ENCODE peak calls at places on chromosomes 6 and 20, in nine cellular contexts. G is effector CD4-positive, alpha-beta T cell; X is A549; W is endothelial cell; P is GM03348; H is aorta; I is stimulated activated CD4-positive, alpha-beta T cell treated with anti-CD3 and anti-CD28 coated beads, Interleukin-15, amount 100 ng/mL, for 1 hour; A is sciatic nerve; F is omental fat pad. Y is an unnamed sample.

GRCh38 chr6:137390264-137390787 is 103.9 kb downstream of the OLIG3 start:
- DNase-seq in A (no peak), G (no peak), P (no peak), X (no peak), F (no peak), W (no peak), I (no peak), H (no peak), Y (no peak)

GRCh38 chr20:25039697-25040437 is 18.1 kb downstream of the ACSS1 start:
- DNase-seq in I (no peak), P (peak), F (no peak), A (peak), H (peak), X (no peak), G (no peak), W (no peak), Y (no peak)

GRCh38 chr6:98572579-98572978 is 261.8 kb upstream of the POU3F2 start:
- DNase-seq in G (no peak), X (no peak), I (no peak), W (no peak), H (no peak), F (no peak), A (no peak), P (no peak), Y (no peak)

GRCh38 chr6:71745525-71745924 is 140.8 kb upstream of the RIMS1 start:
- DNase-seq in F (no peak), H (no peak), P (no peak), I (no peak), G (no peak), W (no peak), X (no peak), A (no peak), Y (no peak)

GRCh38 chr6:1052262-1052661 is 259.6 kb upstream of the FOXQ1 start:
- DNase-seq in X (no peak), P (no peak), W (no peak), H (no peak), A (no peak), F (no peak), I (no peak), G (no peak), Y (no peak)

GRCh38 chr20:34222208-34222607 is 19.0 kb upstream of the ASIP start:
- DNase-seq in G (no peak), I (no peak), A (no peak), F (no peak), H (no peak), W (no peak), P (peak), X (no peak), Y (no peak)

GRCh38 chr6:129493396-129493902 is 216.5 kb downstream of the ARHGAP18 start:
- DNase-seq in F (no peak), A (no peak), G (no peak), W (no peak), H (no peak), P (peak), X (no peak), I (no peak), Y (no peak)

GRCh38 chr6:107819217-107819616 is 4.9 kb downstream of the SCML4 start:
- DNase-seq in G (no peak), A (no peak), H (no peak), F (no peak), P (no peak), X (no peak), I (no peak), W (no peak), Y (peak)

GRCh38 chr6:158642097-158642601 is 2.4 kb downstream of the DYNLT1 start:
- DNase-seq in P (no peak), W (no peak), G (no peak), I (no peak), X (no peak), H (no peak), F (no peak), A (no peak), Y (no peak)